ENCODE peak calls at places on chromosomes 12 and 14, in four cellular contexts. S is iris pigment epithelial cell, O is fibroblast of pulmonary artery, W is Right ventricle myocardium superior. Z is an unnamed sample.

GRCh38 chr12:98644433-98644711 is 216 bp downstream of the IKBIP start:
- DNase-seq in S (no peak), O (no peak), W (no peak), Z (no peak)

GRCh38 chr12:104307655-104308000 is 4.1 kb downstream of the EID3 start:
- DNase-seq in S (no peak), O (no peak), W (no peak), Z (no peak)

GRCh38 chr14:54893151-54893760 is 9.4 kb downstream of the GCH1 start:
- DNase-seq in S (peak), O (peak), W (no peak), Z (peak)

GRCh38 chr14:65850429-65851145 is 438.1 kb downstream of the FUT8 start:
- DNase-seq in S (no peak), O (no peak), W (no peak), Z (no peak)

GRCh38 chr14:30874999-30875787 is 834 bp downstream of the COCH start:
- DNase-seq in S (no peak), O (no peak), W (peak), Z (no peak)

GRCh38 chr14:52950898-52951729 is at the start of gene FERMT2:
- DNase-seq in S (peak), O (peak), W (peak), Z (peak)

GRCh38 chr14:67526676-67527459 is 6.2 kb upstream of the PLEKHH1 start:
- DNase-seq in S (peak), O (peak), W (no peak), Z (peak)

GRCh38 chr12:113850309-113851056 is 115.6 kb downstream of the RBM19 start:
- DNase-seq in S (no peak), O (peak), W (peak), Z (peak)

GRCh38 chr14:95301527-95302187 is 18.1 kb downstream of the CLMN start:
- DNase-seq in S (no peak), O (no peak), W (no peak), Z (no peak)

GRCh38 chr12:40892528-40892927 is 200.3 kb downstream of the CNTN1 start:
- DNase-seq in S (no peak), O (no peak), W (no peak), Z (no peak)